ENCODE peak calls at places on chromosomes 16 and 17, in four cellular contexts. M is K562, W is hepatocyte, D is PC-3. I is an unnamed sample.

GRCh38 chr17:76643553-76644148 is at the start of gene ST6GALNAC1:
- DNase-seq in D (peak), W (peak), M (peak), I (peak)

GRCh38 chr16:68969338-68969737 is 126.0 kb downstream of the TANGO6 start:
- DNase-seq in W (no peak), D (no peak), M (no peak), I (no peak)

GRCh38 chr17:5921919-5922318 is 148.3 kb upstream of the WSCD1 start:
- DNase-seq in D (peak), W (no peak), M (no peak), I (no peak)

GRCh38 chr17:82710499-82711232 is 5.8 kb upstream of the FN3KRP start:
- DNase-seq in M (peak), D (no peak), W (no peak), I (no peak)

GRCh38 chr16:66705790-66706505 is 9.4 kb upstream of the CMTM4 start:
- DNase-seq in W (no peak), D (no peak), M (no peak), I (no peak)

GRCh38 chr16:66728117-66728787 is 23.2 kb downstream of the DYNC1LI2 start:
- DNase-seq in M (peak), W (peak), D (peak), I (peak)

GRCh38 chr17:8466466-8466865 is 30.8 kb downstream of the NDEL1 start:
- DNase-seq in M (no peak), W (no peak), D (no peak), I (no peak)

GRCh38 chr17:56595831-56596740 is 2.6 kb downstream of the NOG start:
- DNase-seq in M (no peak), W (peak), D (peak), I (peak)

GRCh38 chr17:38893612-38894011 is 23.8 kb downstream of the LASP1 start:
- DNase-seq in D (no peak), W (no peak), M (no peak), I (no peak)

GRCh38 chr17:27206447-27206846 is 87.5 kb upstream of the WSB1 start:
- DNase-seq in D (no peak), W (no peak), M (peak), I (no peak)

GRCh38 chr17:49775546-49776260 is 11.8 kb upstream of the FAM117A start:
- DNase-seq in M (no peak), D (no peak), W (no peak), I (no peak)

GRCh38 chr17:34596897-34597296 is 17.5 kb downstream of the TMEM132E start:
- DNase-seq in M (no peak), D (no peak), W (no peak), I (no peak)

GRCh38 chr17:73932216-73932749 is 271.2 kb upstream of the RPL38 start:
- DNase-seq in M (no peak), D (no peak), W (no peak), I (no peak)

GRCh38 chr16:24950275-24950674 is 64.9 kb downstream of the ARHGAP17 start:
- DNase-seq in M (no peak), D (peak), W (peak), I (no peak)

GRCh38 chr17:8015957-8016631 is 13.7 kb downstream of the GUCY2D start:
- DNase-seq in M (no peak), W (peak), D (no peak), I (peak)

GRCh38 chr16:27232061-27232841 is 28.9 kb downstream of the KDM8 start:
- DNase-seq in M (no peak), D (no peak), W (no peak), I (no peak)

GRCh38 chr16:3971261-3971660 is 90.7 kb upstream of the CREBBP start:
- DNase-seq in W (peak), M (no peak), D (peak), I (peak)

GRCh38 chr17:63350364-63350763 is 95.7 kb downstream of the CYB561 start:
- DNase-seq in M (no peak), W (no peak), D (no peak), I (no peak)

GRCh38 chr16:78576941-78577340 is 477.5 kb downstream of the WWOX start:
- DNase-seq in D (peak), W (no peak), M (no peak), I (no peak)

GRCh38 chr16:87800497-87800896 is 34.7 kb upstream of the KLHDC4 start:
- DNase-seq in W (no peak), D (no peak), M (no peak), I (no peak)

GRCh38 chr16:57800213-57801097 is 1.8 kb downstream of the KIFC3 start:
- DNase-seq in D (no peak), M (peak), W (no peak), I (no peak)

GRCh38 chr17:79572136-79572915 is 38.5 kb downstream of the RBFOX3 start:
- DNase-seq in W (peak), M (no peak), D (no peak), I (no peak)

GRCh38 chr16:26569793-26570192 is 496.9 kb upstream of the C16orf82 start:
- DNase-seq in D (peak), M (peak), W (peak), I (no peak)

GRCh38 chr16:56238188-56238587 is 46.9 kb downstream of the GNAO1 start:
- DNase-seq in M (no peak), D (no peak), W (no peak), I (no peak)

GRCh38 chr17:70588003-70588402 is 418.7 kb downstream of the KCNJ2 start:
- DNase-seq in D (no peak), W (no peak), M (no peak), I (no peak)

GRCh38 chr16:4487955-4488481 is 11.8 kb downstream of the HMOX2 start:
- DNase-seq in W (no peak), D (no peak), M (no peak), I (no peak)

GRCh38 chr16:30534368-30535105 is at the start of gene ZNF747:
- DNase-seq in W (peak), M (peak), D (peak), I (peak)

GRCh38 chr16:87344931-87345631 is 27.9 kb upstream of the C16orf95 start:
- DNase-seq in D (no peak), W (no peak), M (no peak), I (no peak)

GRCh38 chr16:57637020-57637419 is 8.6 kb downstream of the ADGRG1 start:
- DNase-seq in M (no peak), W (no peak), D (no peak), I (no peak)

GRCh38 chr17:705011-705410 is 9.6 kb downstream of the VPS53 start:
- DNase-seq in M (no peak), W (no peak), D (no peak), I (no peak)

GRCh38 chr17:40317345-40317873 is 8.4 kb downstream of the RARA start:
- DNase-seq in D (peak), W (peak), M (peak), I (peak)

GRCh38 chr17:2107506-2107905 is 52.6 kb downstream of the HIC1 start:
- DNase-seq in D (no peak), W (no peak), M (no peak), I (no peak)

GRCh38 chr16:88601313-88602036 is 31.3 kb downstream of the ZC3H18 start:
- DNase-seq in D (no peak), W (no peak), M (no peak), I (peak)

GRCh38 chr16:27239906-27240655 is 28.5 kb downstream of the NSMCE1 start:
- DNase-seq in D (no peak), W (no peak), M (no peak), I (no peak)

GRCh38 chr17:45052052-45052772 is 780 bp upstream of the DCAKD start:
- DNase-seq in D (peak), W (peak), M (peak), I (no peak)

GRCh38 chr16:80527297-80527696 is 13.5 kb upstream of the DYNLRB2 start:
- DNase-seq in M (peak), D (peak), W (peak), I (no peak)

GRCh38 chr16:14501331-14502255 is 128.5 kb downstream of the PARN start:
- DNase-seq in D (peak), M (peak), W (peak), I (peak)

GRCh38 chr16:50702725-50703124 is 9.3 kb downstream of the NOD2 start:
- DNase-seq in M (no peak), D (no peak), W (no peak), I (no peak)

GRCh38 chr16:67378642-67379041 is 14.7 kb downstream of the TPPP3 start:
- DNase-seq in D (no peak), W (no peak), M (no peak), I (no peak)

GRCh38 chr17:31918701-31919128 is 17.2 kb upstream of the UTP6 start:
- DNase-seq in D (no peak), W (no peak), M (no peak), I (no peak)

GRCh38 chr17:31915456-31916100 is 14.1 kb upstream of the UTP6 start:
- DNase-seq in D (no peak), W (no peak), M (no peak), I (no peak)

GRCh38 chr17:31919802-31920525 is 16.8 kb upstream of the SUZ12 start:
- DNase-seq in M (no peak), W (no peak), D (no peak), I (no peak)

GRCh38 chr17:31916496-31917064 is 15.1 kb upstream of the UTP6 start:
- DNase-seq in D (no peak), M (no peak), W (no peak), I (no peak)

DNA sequence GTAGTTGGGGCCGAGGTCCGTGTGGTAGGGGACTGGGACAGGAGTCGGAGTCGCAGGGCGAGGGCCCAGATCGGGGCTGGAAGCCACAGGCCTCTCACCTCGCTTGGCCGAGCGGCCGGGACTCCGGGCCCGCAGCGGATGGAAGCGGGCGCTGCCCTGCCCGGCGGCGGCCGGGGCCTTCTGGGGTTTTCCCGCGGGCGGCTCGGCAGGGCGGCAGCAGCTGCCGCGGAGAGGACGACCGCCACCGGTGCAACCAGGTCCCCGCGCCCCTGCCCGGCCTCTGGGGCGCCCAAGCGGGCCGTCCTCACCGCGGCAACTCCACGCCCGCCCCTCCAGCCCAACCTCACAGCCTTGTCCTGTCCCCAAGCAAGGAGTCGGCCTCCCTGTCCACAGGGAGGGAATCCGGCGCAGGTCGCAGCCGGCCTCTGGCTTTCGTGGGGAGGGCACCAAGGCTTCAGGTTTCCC is 15.6 kb upstream of the UTP6 start:
- DNase-seq in M (no peak), W (no peak), D (no peak), I (no peak)
- TF ChIP-seq EZH2 in M (no peak), W (no peak), D (no peak), I (no peak)

GRCh38 chr16:2214721-2214970 is at the start of gene PGP:
- DNase-seq in W (no peak), M (no peak), D (no peak), I (no peak)
- TF ChIP-seq EZH2 in W (no peak), M (peak), D (no peak), I (no peak)

DNA sequence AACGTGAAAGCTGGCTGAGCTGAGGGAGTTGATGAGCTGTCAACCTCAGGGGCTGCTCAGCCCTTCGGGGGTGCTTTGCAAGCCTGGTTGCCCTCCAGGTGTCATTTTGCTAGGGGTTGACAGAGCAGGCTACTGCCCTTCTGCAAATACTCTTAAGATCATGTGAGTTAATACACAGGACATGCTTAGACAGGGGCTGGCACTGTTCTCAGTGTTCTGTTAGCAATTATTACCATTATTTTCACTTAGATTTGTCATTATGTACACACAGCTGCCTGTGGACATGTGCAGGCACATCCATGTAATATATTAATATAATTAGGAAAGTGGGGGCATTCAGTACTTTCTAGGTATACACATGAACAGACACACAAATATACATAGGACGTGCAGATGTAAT is 554.3 kb upstream of the HSBP1 start:
- DNase-seq in W (no peak), D (no peak), M (no peak), I (no peak)
- TF ChIP-seq EZH2 in W (no peak), D (no peak), M (no peak), I (no peak)

GRCh38 chr16:12371497-12371896 is 395.0 kb downstream of the SNX29 start:
- DNase-seq in D (no peak), M (no peak), W (no peak), I (no peak)

GRCh38 chr16:12361016-12361415 is 384.5 kb downstream of the SNX29 start:
- DNase-seq in W (no peak), D (no peak), M (no peak), I (no peak)

GRCh38 chr16:12362482-12363458 is 386.2 kb downstream of the SNX29 start:
- DNase-seq in D (no peak), W (no peak), M (no peak), I (no peak)

DNA sequence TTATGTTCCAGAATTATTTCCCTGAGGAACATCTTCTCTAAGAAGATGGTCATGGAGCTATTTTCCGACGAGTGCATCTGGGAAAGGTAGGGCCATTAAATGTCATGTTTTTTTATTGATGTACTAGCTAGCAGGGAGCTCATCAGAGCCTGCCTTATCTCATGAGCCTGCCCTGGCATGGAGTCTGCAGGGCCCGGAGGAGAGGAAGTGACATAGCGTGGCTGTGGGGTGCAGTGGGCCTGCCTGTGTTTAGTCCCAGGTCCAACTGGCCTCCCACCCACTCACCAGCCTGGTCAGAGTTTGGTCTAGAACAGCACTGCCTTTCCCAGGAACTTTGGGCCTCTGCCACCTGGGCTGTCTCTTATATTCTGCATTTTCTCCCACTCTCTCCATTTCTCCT is 389.8 kb downstream of the SNX29 start:
- DNase-seq in M (no peak), W (no peak), D (no peak), I (no peak)
- TF ChIP-seq EZH2 in M (no peak), W (no peak), D (no peak), I (no peak)

GRCh38 chr16:85749686-85750020 is 1.2 kb downstream of the C16orf74 start:
- DNase-seq in M (no peak), D (no peak), W (no peak), I (no peak)

GRCh38 chr16:85752511-85753420 is 1.9 kb upstream of the C16orf74 start:
- DNase-seq in M (peak), D (peak), W (peak), I (no peak)

GRCh38 chr16:85750827-85751641 is at the start of gene C16orf74:
- DNase-seq in M (peak), D (peak), W (peak), I (peak)

GRCh38 chr16:85751665-85752501 is 987 bp upstream of the C16orf74 start:
- DNase-seq in D (peak), W (no peak), M (no peak), I (no peak)

DNA sequence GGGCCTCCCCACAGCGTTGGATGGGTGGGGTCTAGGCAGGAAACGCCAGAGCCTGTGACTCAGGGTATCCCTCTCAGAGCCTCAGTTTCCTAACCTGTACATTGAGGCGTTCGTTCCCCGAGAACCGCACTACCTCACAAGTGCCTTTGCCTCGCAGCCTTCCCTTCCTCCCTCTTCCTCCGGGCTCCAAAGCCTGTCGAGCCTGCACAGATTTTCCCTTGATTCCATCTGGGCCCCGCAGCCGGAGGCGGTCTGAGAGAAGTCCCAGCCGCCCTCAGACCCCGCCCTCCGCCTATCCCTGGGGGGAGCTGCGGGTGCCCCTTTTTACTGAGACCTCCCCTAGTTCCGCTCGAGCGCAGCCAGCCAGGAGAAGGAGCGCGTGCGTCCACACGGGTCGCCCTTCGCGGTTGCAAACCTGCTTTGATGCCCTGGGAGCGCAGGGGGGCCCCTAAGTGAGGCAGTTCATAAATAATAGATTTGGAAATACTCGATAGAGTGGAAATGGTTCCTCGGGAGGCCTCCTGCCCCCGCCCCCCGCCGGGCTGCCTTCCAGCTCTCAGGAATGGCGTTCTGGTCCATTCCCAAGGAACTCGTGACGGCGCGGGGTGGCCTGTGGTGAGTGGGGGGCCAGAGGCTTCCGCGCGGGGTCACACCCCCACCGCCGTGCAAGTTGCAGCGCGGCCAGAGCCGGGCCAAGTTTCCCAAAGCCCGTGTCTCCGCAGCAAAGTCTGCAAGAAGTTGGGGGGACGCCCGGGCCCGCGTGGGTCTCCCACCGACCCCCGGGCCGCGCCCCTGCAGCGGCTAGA is 672 bp downstream of the C16orf74 start:
- DNase-seq in W (peak), D (peak), M (no peak), I (no peak)
- TF ChIP-seq EZH2 in W (no peak), D (no peak), M (no peak), I (no peak)

GRCh38 chr17:66789961-66790421 is 44.9 kb upstream of the CACNG5 start:
- DNase-seq in W (no peak), D (no peak), M (no peak), I (no peak)
- TF ChIP-seq EZH2 in W (no peak), D (no peak), M (no peak), I (no peak)